ENCODE peak calls at places on chromosomes 16 and 17, in six cellular contexts. Z, L, N, H, P and O are unnamed samples.

GRCh38 chr16:54030451-54030850 is 256.1 kb downstream of the IRX3 start:
- DNase-seq in Z (no peak), L (no peak), N (peak), H (no peak), P (no peak), O (no peak)

GRCh38 chr17:64133546-64134215 is 3.7 kb upstream of the ERN1 start:
- DNase-seq in Z (no peak), L (no peak), N (peak), H (peak), P (no peak), O (peak)

GRCh38 chr16:86059253-86060171 is 160.6 kb downstream of the IRF8 start:
- DNase-seq in Z (no peak), L (peak), N (no peak), H (no peak), P (no peak), O (no peak)

GRCh38 chr16:49489686-49490320 is 116.2 kb downstream of the C16orf78 start:
- DNase-seq in Z (no peak), L (no peak), N (no peak), H (no peak), P (no peak), O (no peak)

GRCh38 chr17:63542942-63543821 is 7.1 kb upstream of the DCAF7 start:
- DNase-seq in Z (no peak), L (no peak), N (peak), H (no peak), P (no peak), O (peak)

GRCh38 chr16:87329436-87330256 is 12.5 kb upstream of the C16orf95 start:
- DNase-seq in Z (no peak), L (peak), N (no peak), H (no peak), P (no peak), O (no peak)

GRCh38 chr16:66905633-66906539 is 12.8 kb downstream of the CDH16 start:
- DNase-seq in Z (peak), L (peak), N (peak), H (no peak), P (no peak), O (peak)

GRCh38 chr17:42774066-42774750 is 959 bp downstream of the VPS25 start:
- DNase-seq in Z (no peak), L (no peak), N (no peak), H (peak), P (no peak), O (no peak)

GRCh38 chr17:49985310-49985990 is 9.6 kb downstream of the DLX3 start:
- DNase-seq in Z (no peak), L (no peak), N (no peak), H (no peak), P (no peak), O (no peak)

GRCh38 chr16:31143889-31144148 is 6.0 kb downstream of the PRSS36 start:
- DNase-seq in Z (no peak), L (no peak), N (no peak), H (no peak), P (no peak), O (no peak)

GRCh38 chr16:26598989-26599785 is 467.5 kb upstream of the C16orf82 start:
- DNase-seq in Z (no peak), L (no peak), N (no peak), H (no peak), P (no peak), O (no peak)

GRCh38 chr17:69367298-69367697 is 40.4 kb upstream of the ABCA5 start:
- DNase-seq in Z (no peak), L (no peak), N (no peak), H (no peak), P (no peak), O (no peak)